ENCODE peak calls at places on chromosomes 6 and 20, in four cellular contexts. V is lower leg skin, X is SHP77, N is ascending aorta. U is an unnamed sample.

GRCh38 chr6:79601020-79601609 is 30.0 kb upstream of the SH3BGRL2 start:
- DNase-seq in V (no peak), X (no peak), N (no peak), U (peak; percentile 45)

GRCh38 chr20:24470031-24470781 is 777 bp downstream of the SYNDIG1 start:
- DNase-seq in V (no peak), X (no peak), N (no peak), U (no peak)

GRCh38 chr6:13229205-13230085 is 98.9 kb downstream of the TBC1D7 start:
- DNase-seq in V (no peak), X (peak; percentile 8), N (no peak), U (no peak)

GRCh38 chr20:10897341-10897740 is 223.5 kb upstream of the JAG1 start:
- DNase-seq in V (no peak), X (no peak), N (no peak), U (no peak)

GRCh38 chr6:53659458-53659857 is 6.1 kb downstream of the KLHL31 start:
- DNase-seq in V (no peak), X (no peak), N (no peak), U (no peak)

GRCh38 chr6:147161253-147161973 is 42.8 kb upstream of the STXBP5 start:
- DNase-seq in V (no peak), X (peak; percentile 20), N (no peak), U (no peak)

GRCh38 chr6:66930559-66931290 is 1223.7 kb upstream of the EYS start:
- DNase-seq in V (no peak), X (no peak), N (no peak), U (no peak)

GRCh38 chr6:66226099-66226498 is 519.1 kb upstream of the EYS start:
- DNase-seq in V (no peak), X (peak; percentile 68), N (no peak), U (peak; percentile 78)

GRCh38 chr20:5511930-5512329 is 195.2 kb upstream of the PROKR2 start:
- DNase-seq in V (no peak), X (no peak), N (no peak), U (no peak)

GRCh38 chr6:142045380-142046270 is 87.1 kb upstream of the GJE1 start:
- DNase-seq in V (no peak), X (no peak), N (no peak), U (no peak)

GRCh38 chr20:59988141-59988540 is 29.9 kb downstream of the CDH26 start:
- DNase-seq in V (no peak), X (no peak), N (no peak), U (peak; percentile 39)

GRCh38 chr6:44228031-44228430 is 4.6 kb downstream of the SLC29A1 start:
- DNase-seq in V (no peak), X (no peak), N (no peak), U (no peak)

GRCh38 chr6:168188310-168188973 is 109.4 kb upstream of the FRMD1 start:
- DNase-seq in V (no peak), X (no peak), N (peak; percentile 24), U (no peak)

GRCh38 chr6:37209461-37210205 is 39.7 kb downstream of the PIM1 start:
- DNase-seq in V (no peak), X (no peak), N (no peak), U (no peak)

GRCh38 chr6:36847152-36847551 is 7.9 kb upstream of the CPNE5 start:
- DNase-seq in V (no peak), X (no peak), N (no peak), U (no peak)

GRCh38 chr6:31541059-31541657 is 645 bp downstream of the DDX39B start:
- DNase-seq in V (peak; percentile 64), X (peak; percentile 34), N (no peak), U (no peak)

GRCh38 chr6:43570876-43571441 is 4.9 kb downstream of the XPO5 start:
- DNase-seq in V (no peak), X (no peak), N (no peak), U (no peak)

GRCh38 chr20:432208-432607 is 24.1 kb downstream of the RBCK1 start:
- DNase-seq in V (no peak), X (no peak), N (no peak), U (no peak)

GRCh38 chr20:15561707-15562106 is 1011.5 kb downstream of the KIF16B start:
- DNase-seq in V (no peak), X (no peak), N (no peak), U (no peak)

GRCh38 chr6:36024154-36024760 is at the start of gene SLC26A8:
- DNase-seq in V (no peak), X (no peak), N (no peak), U (no peak)

GRCh38 chr20:52749020-52749419 is 223.1 kb upstream of the TSHZ2 start:
- DNase-seq in V (peak; percentile 20), X (no peak), N (no peak), U (no peak)

GRCh38 chr20:56708991-56709390 is 79.9 kb downstream of the TFAP2C start:
- DNase-seq in V (no peak), X (no peak), N (no peak), U (no peak)

GRCh38 chr6:158290659-158291058 is 21.6 kb upstream of the TULP4 start:
- DNase-seq in V (no peak), X (no peak), N (no peak), U (no peak)

GRCh38 chr6:40743226-40743625 is 156.1 kb upstream of the LRFN2 start:
- DNase-seq in V (no peak), X (no peak), N (no peak), U (no peak)

GRCh38 chr6:96532399-96532798 is 10.8 kb downstream of the UFL1 start:
- DNase-seq in V (no peak), X (no peak), N (no peak), U (no peak)

GRCh38 chr6:72348926-72349325 is 272.9 kb upstream of the KCNQ5 start:
- DNase-seq in V (no peak), X (no peak), N (no peak), U (no peak)

GRCh38 chr20:58436868-58437645 is 48.0 kb downstream of the VAPB start:
- DNase-seq in V (no peak), X (no peak), N (no peak), U (no peak)

GRCh38 chr6:37501632-37502466 is 2.2 kb upstream of the CCDC167 start:
- DNase-seq in V (no peak), X (no peak), N (no peak), U (no peak)

GRCh38 chr20:62025832-62026563 is 39.7 kb downstream of the TAF4 start:
- DNase-seq in V (no peak), X (no peak), N (no peak), U (no peak)

GRCh38 chr20:19947611-19948264 is 69.4 kb upstream of the NAA20 start:
- DNase-seq in V (no peak), X (no peak), N (no peak), U (no peak)

GRCh38 chr6:7671581-7671980 is 54.3 kb upstream of the BMP6 start:
- DNase-seq in V (no peak), X (no peak), N (no peak), U (no peak)

GRCh38 chr6:152471459-152472070 is 165.6 kb downstream of the SYNE1 start:
- DNase-seq in V (no peak), X (no peak), N (no peak), U (no peak)

GRCh38 chr6:86535141-86535540 is 402.2 kb upstream of the HTR1E start:
- DNase-seq in V (no peak), X (no peak), N (no peak), U (no peak)

GRCh38 chr6:127484207-127484858 is 25.1 kb upstream of the KIAA0408 start:
- DNase-seq in V (no peak), X (no peak), N (no peak), U (no peak)

GRCh38 chr20:18702736-18703135 is 110.8 kb upstream of the SCP2D1 start:
- DNase-seq in V (peak; percentile 30), X (no peak), N (no peak), U (no peak)

GRCh38 chr6:158999154-158999668 is 791 bp downstream of the RSPH3 start:
- DNase-seq in V (no peak), X (no peak), N (no peak), U (no peak)

GRCh38 chr6:1689141-1689540 is 79.4 kb downstream of the FOXC1 start:
- DNase-seq in V (no peak), X (no peak), N (no peak), U (no peak)

GRCh38 chr6:55980627-55981211 is 105.3 kb upstream of the BMP5 start:
- DNase-seq in V (no peak), X (no peak), N (no peak), U (peak; percentile 42)

GRCh38 chr6:1014431-1014807 is 297.5 kb upstream of the FOXQ1 start:
- DNase-seq in V (no peak), X (no peak), N (no peak), U (no peak)

GRCh38 chr6:111462770-111463391 is 20.1 kb downstream of the REV3L start:
- DNase-seq in V (no peak), X (no peak), N (no peak), U (no peak)